ENCODE peak calls at places on chromosomes 5 and 9, in ten cellular contexts. Y, R, F, V, C, N, X, G, E and A are unnamed samples.

GRCh38 chr5:74810915-74811314 is 43.9 kb downstream of the NSA2 start:
- DNase-seq in N (no peak), G (peak; percentile 47), E (no peak), R (no peak), X (no peak), F (no peak), C (no peak), Y (no peak), V (no peak), A (no peak)

GRCh38 chr5:179166886-179167841 is 107.0 kb downstream of the ZNF354C start:
- DNase-seq in X (no peak), F (no peak), Y (no peak), N (peak; percentile 19), G (peak; percentile 51), C (peak; percentile 52), R (peak; percentile 18), E (peak; percentile 39), V (peak; percentile 77), A (peak; percentile 61)

GRCh38 chr5:75666801-75667200 is 50.4 kb downstream of the POC5 start:
- DNase-seq in X (no peak), F (no peak), R (no peak), V (no peak), N (no peak), C (no peak), G (peak; percentile 27), Y (no peak), E (no peak), A (no peak)

GRCh38 chr9:89606049-89606481 is 1.3 kb downstream of the GADD45G start:
- DNase-seq in E (peak; percentile 62), F (peak; percentile 84), Y (peak; percentile 20), X (peak; percentile 79), G (peak; percentile 83), N (peak; percentile 67), R (peak; percentile 77), V (peak; percentile 88), C (peak; percentile 53), A (peak; percentile 64)

GRCh38 chr5:5158472-5158895 is 18.4 kb downstream of the ADAMTS16 start:
- DNase-seq in E (no peak), R (no peak), N (no peak), F (no peak), V (no peak), X (no peak), Y (peak; percentile 4), G (no peak), C (no peak), A (no peak)

GRCh38 chr5:80230269-80230992 is 25.4 kb downstream of the SERINC5 start:
- DNase-seq in E (no peak), C (no peak), F (no peak), X (no peak), V (no peak), Y (no peak), R (no peak), N (no peak), G (no peak), A (no peak)

GRCh38 chr9:22098636-22099332 is 89.7 kb upstream of the CDKN2B start:
- DNase-seq in V (no peak), X (no peak), N (peak; percentile 28), G (peak; percentile 62), R (no peak), F (peak; percentile 55), C (no peak), E (no peak), Y (no peak), A (no peak)

GRCh38 chr9:77521091-77521490 is 127.0 kb downstream of the GNA14 start:
- DNase-seq in F (no peak), C (no peak), G (no peak), V (peak; percentile 64), E (peak; percentile 65), Y (no peak), N (peak; percentile 4), R (no peak), X (no peak), A (no peak)

GRCh38 chr5:64952961-64953360 is 184.2 kb downstream of the CWC27 start:
- DNase-seq in N (no peak), G (peak; percentile 31), F (no peak), Y (no peak), R (no peak), C (no peak), V (no peak), X (no peak), E (no peak), A (peak; percentile 68)

GRCh38 chr9:97866300-97866699 is 13.3 kb downstream of the FOXE1 start:
- DNase-seq in F (no peak), V (no peak), E (no peak), X (no peak), C (no peak), R (no peak), G (no peak), Y (no peak), N (no peak), A (no peak)

GRCh38 chr5:115875447-115875846 is 33.7 kb downstream of the AP3S1 start:
- DNase-seq in X (no peak), V (no peak), G (no peak), F (no peak), Y (no peak), E (no peak), R (no peak), N (peak; percentile 15), C (no peak), A (no peak)

GRCh38 chr5:19240150-19240549 is 747.9 kb downstream of the CDH18 start:
- DNase-seq in G (no peak), X (peak; percentile 18), F (peak; percentile 71), R (peak; percentile 68), V (no peak), Y (no peak), E (no peak), N (no peak), C (no peak), A (no peak)

GRCh38 chr9:37433754-37434435 is 11.4 kb downstream of the GRHPR start:
- DNase-seq in E (peak; percentile 20), F (no peak), X (no peak), V (peak; percentile 40), N (peak; percentile 27), C (no peak), Y (no peak), R (no peak), G (no peak), A (no peak)

GRCh38 chr5:60844429-60844890 is 391 bp upstream of the ELOVL7 start:
- DNase-seq in N (peak; percentile 64), Y (no peak), V (no peak), C (no peak), E (no peak), F (no peak), G (peak; percentile 30), X (no peak), R (no peak), A (no peak)

GRCh38 chr9:130042406-130042930 is 521 bp downstream of the FNBP1 start:
- DNase-seq in N (no peak), Y (no peak), V (peak; percentile 57), R (no peak), C (no peak), F (no peak), X (no peak), E (peak; percentile 18), G (peak; percentile 34), A (no peak)

GRCh38 chr9:27367175-27367798 is 70.3 kb upstream of the EQTN start:
- DNase-seq in F (no peak), X (no peak), V (no peak), C (peak; percentile 23), Y (no peak), E (no peak), R (no peak), N (no peak), G (no peak), A (no peak)

GRCh38 chr9:108142504-108143201 is 653.1 kb upstream of the KLF4 start:
- DNase-seq in E (peak; percentile 72), F (peak; percentile 6), N (peak; percentile 36), R (peak; percentile 90), Y (peak; percentile 85), V (peak; percentile 87), C (no peak), G (peak; percentile 96), X (no peak), A (peak; percentile 98)

GRCh38 chr5:122858451-122858850 is 13.0 kb downstream of the SNX24 start:
- DNase-seq in F (no peak), Y (no peak), G (peak; percentile 32), E (no peak), N (no peak), C (no peak), X (no peak), R (no peak), V (no peak), A (no peak)

GRCh38 chr5:14299666-14300065 is 156.5 kb downstream of the TRIO start:
- DNase-seq in V (no peak), R (no peak), Y (no peak), G (no peak), X (no peak), C (no peak), E (no peak), N (no peak), F (no peak), A (no peak)

GRCh38 chr5:98065261-98065909 is 708.1 kb upstream of the RGMB start:
- DNase-seq in N (no peak), X (no peak), E (no peak), V (no peak), R (peak; percentile 28), C (no peak), Y (no peak), G (no peak), F (no peak), A (no peak)

GRCh38 chr5:159849437-159850191 is 66.7 kb upstream of the ADRA1B start:
- DNase-seq in F (peak; percentile 71), C (no peak), R (peak; percentile 90), E (no peak), Y (peak; percentile 64), V (no peak), G (peak; percentile 92), X (no peak), N (no peak), A (peak; percentile 86)

GRCh38 chr5:174523311-174524159 is 200.8 kb upstream of the MSX2 start:
- DNase-seq in Y (no peak), E (no peak), X (no peak), G (no peak), N (no peak), F (peak; percentile 44), R (no peak), C (no peak), V (no peak), A (no peak)

GRCh38 chr5:55027589-55027988 is 3.5 kb downstream of the GZMK start:
- DNase-seq in V (no peak), C (no peak), N (no peak), Y (no peak), G (no peak), E (no peak), X (no peak), F (no peak), R (no peak), A (no peak)

GRCh38 chr5:110623875-110624274 is 102.6 kb downstream of the TMEM232 start:
- DNase-seq in X (no peak), E (no peak), C (no peak), V (no peak), F (no peak), R (peak; percentile 22), G (peak; percentile 2), Y (no peak), N (no peak), A (peak; percentile 17)

GRCh38 chr5:65867509-65868195 is 58.7 kb upstream of the ERBIN start:
- DNase-seq in G (peak; percentile 71), X (no peak), V (no peak), Y (no peak), C (no peak), R (no peak), F (no peak), E (no peak), N (no peak), A (no peak)

GRCh38 chr9:9998491-9999287 is 614.1 kb downstream of the PTPRD start:
- DNase-seq in Y (no peak), F (no peak), N (peak; percentile 47), V (no peak), C (no peak), E (no peak), G (no peak), X (peak; percentile 1), R (no peak), A (no peak)

GRCh38 chr5:135010502-135011354 is 23.3 kb downstream of the PITX1 start:
- DNase-seq in R (no peak), V (no peak), G (no peak), E (no peak), F (peak; percentile 36), X (no peak), Y (no peak), N (no peak), C (no peak), A (no peak)

GRCh38 chr9:81416476-81417298 is 272.7 kb downstream of the TLE1 start:
- DNase-seq in V (no peak), X (no peak), N (no peak), F (no peak), E (no peak), G (peak; percentile 88), Y (no peak), C (no peak), R (no peak), A (peak; percentile 31)